ENCODE peak calls at places on chromosomes 7 and 10, in nine cellular contexts. O is spleen, W is A549, V is right lobe of liver, K is tibial nerve, P is K562, N is body of pancreas, C is ovary, Z is breast epithelium. Q is an unnamed sample.

GRCh38 chr10:72612203-72612826 is 13.6 kb downstream of the MICU1 start:
- DNase-seq in O (no peak), W (no peak), V (no peak), K (no peak), P (no peak), N (no peak), C (no peak), Z (no peak), Q (no peak)

GRCh38 chr10:95188593-95188992 is 5.4 kb upstream of the ACSM6 start:
- DNase-seq in O (no peak), W (no peak), V (no peak), K (no peak), P (no peak), N (no peak), C (no peak), Z (no peak), Q (no peak)

GRCh38 chr10:119655566-119656001 is 4.4 kb downstream of the BAG3 start:
- DNase-seq in O (no peak), W (no peak), V (no peak), K (peak; percentile 28), P (peak; percentile 30), N (peak; percentile 29), C (no peak), Z (peak; percentile 67), Q (peak; percentile 79)

GRCh38 chr10:89100680-89101079 is 106.4 kb downstream of the CH25H start:
- DNase-seq in O (no peak), W (no peak), V (no peak), K (no peak), P (no peak), N (no peak), C (no peak), Z (no peak), Q (no peak)

GRCh38 chr7:23980081-23980480 is 270.1 kb downstream of the STK31 start:
- DNase-seq in O (no peak), W (no peak), V (no peak), K (no peak), P (no peak), N (no peak), C (no peak), Z (no peak), Q (no peak)

GRCh38 chr10:88848499-88848898 is 3.1 kb downstream of the ANKRD22 start:
- DNase-seq in O (no peak), W (no peak), V (no peak), K (no peak), P (no peak), N (no peak), C (no peak), Z (no peak), Q (no peak)

GRCh38 chr7:44729949-44730590 is 18.6 kb upstream of the ZMIZ2 start:
- DNase-seq in O (peak; percentile 73), W (no peak), V (no peak), K (no peak), P (no peak), N (no peak), C (no peak), Z (no peak), Q (no peak)

GRCh38 chr7:2109936-2110585 is 122.7 kb downstream of the MAD1L1 start:
- DNase-seq in O (no peak), W (peak; percentile 87), V (no peak), K (no peak), P (peak; percentile 83), N (no peak), C (peak; percentile 20), Z (no peak), Q (peak; percentile 56)

GRCh38 chr7:24576171-24577052 is 3.2 kb downstream of the PALS2 start:
- DNase-seq in O (no peak), W (peak; percentile 75), V (no peak), K (no peak), P (peak; percentile 63), N (peak; percentile 55), C (no peak), Z (no peak), Q (no peak)

GRCh38 chr10:30351502-30351901 is 2.4 kb upstream of the MTPAP start:
- DNase-seq in O (no peak), W (no peak), V (no peak), K (no peak), P (no peak), N (no peak), C (no peak), Z (no peak), Q (no peak)

GRCh38 chr10:11611248-11612003 is at the start of gene USP6NL:
- DNase-seq in O (peak; percentile 96), W (peak; percentile 73), V (peak; percentile 96), K (peak; percentile 70), P (peak; percentile 91), N (peak; percentile 94), C (peak; percentile 90), Z (peak; percentile 89), Q (peak; percentile 91)

GRCh38 chr10:125824736-125825135 is 1.4 kb downstream of the BCCIP start:
- DNase-seq in O (no peak), W (peak; percentile 15), V (no peak), K (no peak), P (no peak), N (no peak), C (no peak), Z (no peak), Q (no peak)

GRCh38 chr10:124450010-124450782 is at the start of gene NKX1-2:
- DNase-seq in O (no peak), W (no peak), V (no peak), K (no peak), P (no peak), N (no peak), C (no peak), Z (no peak), Q (no peak)

GRCh38 chr10:97356318-97356914 is 21.9 kb upstream of the FRAT2 start:
- DNase-seq in O (peak; percentile 73), W (no peak), V (no peak), K (no peak), P (no peak), N (no peak), C (no peak), Z (no peak), Q (no peak)

DNA sequence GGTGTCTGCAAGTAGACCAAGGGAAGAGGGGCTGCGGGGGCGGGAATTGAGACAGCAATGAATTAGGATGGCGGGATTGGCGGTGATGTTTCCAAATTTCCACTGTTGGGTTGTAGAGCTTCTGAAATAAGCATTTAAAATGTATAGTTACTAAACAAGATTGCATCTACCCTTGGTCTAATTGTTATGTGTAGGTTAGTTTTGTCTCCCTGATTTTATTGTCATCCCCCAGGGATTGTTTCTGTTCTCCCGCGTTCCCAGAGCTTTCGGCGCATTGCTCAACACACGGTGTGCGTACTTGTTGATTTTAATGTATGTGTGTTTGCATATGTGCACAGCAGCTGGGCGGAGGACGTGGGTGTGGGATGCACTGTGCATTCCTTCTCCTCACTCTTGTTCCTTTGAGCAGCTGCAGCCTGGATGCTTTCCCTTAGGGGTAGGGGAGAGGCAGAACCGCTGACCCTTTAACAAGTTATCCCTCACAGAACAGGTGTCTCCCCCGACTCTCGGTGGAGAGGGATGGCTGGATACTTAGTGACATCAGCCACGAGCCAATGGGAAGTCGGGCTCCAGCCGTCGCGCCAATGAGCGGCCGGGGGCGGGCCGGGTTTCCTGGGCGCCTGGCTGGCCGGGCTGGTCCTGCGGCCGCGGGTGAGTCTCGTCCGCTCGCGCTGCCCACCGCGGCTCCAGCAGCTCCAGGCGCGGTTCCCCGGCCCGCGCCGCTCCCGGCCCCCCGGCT is at the start of gene TSPAN33:
- DNase-seq in O (peak; percentile 94), W (peak; percentile 98), V (peak; percentile 84), K (peak; percentile 71), P (peak; percentile 88), N (peak; percentile 89), C (peak; percentile 68), Z (peak; percentile 77), Q (peak; percentile 80)
- H3K27ac ChIP-seq in O (peak within 1 kb of the TSS; percentile 79), W (peak within 1 kb of the TSS; percentile 87), V (no peak within 1 kb of the TSS), K (no peak within 1 kb of the TSS), P (no peak within 1 kb of the TSS), N (no peak within 1 kb of the TSS), C (no peak within 1 kb of the TSS), Z (no peak within 1 kb of the TSS), Q (peak within 1 kb of the TSS; percentile 34)

GRCh38 chr10:131900350-131901152 is at the start of gene PPP2R2D:
- DNase-seq in O (peak; percentile 98), W (peak; percentile 92), V (peak; percentile 96), K (peak; percentile 87), P (peak; percentile 91), N (peak; percentile 98), C (peak; percentile 95), Z (peak; percentile 95), Q (peak; percentile 94)

GRCh38 chr10:131902691-131903090 is 1.9 kb downstream of the PPP2R2D start:
- DNase-seq in O (peak; percentile 55), W (no peak), V (no peak), K (no peak), P (no peak), N (no peak), C (no peak), Z (no peak), Q (no peak)

GRCh38 chr10:131902211-131902610 is 1.4 kb downstream of the PPP2R2D start:
- DNase-seq in O (peak; percentile 72), W (no peak), V (no peak), K (no peak), P (no peak), N (no peak), C (no peak), Z (no peak), Q (no peak)

GRCh38 chr10:131899695-131900349 is 986 bp upstream of the PPP2R2D start:
- DNase-seq in O (peak; percentile 72), W (peak; percentile 72), V (no peak), K (no peak), P (no peak), N (no peak), C (no peak), Z (no peak), Q (no peak)

GRCh38 chr10:131901181-131901829 is 497 bp downstream of the PPP2R2D start:
- DNase-seq in O (peak; percentile 95), W (peak; percentile 28), V (peak; percentile 72), K (no peak), P (no peak), N (peak; percentile 75), C (peak; percentile 66), Z (no peak), Q (peak; percentile 83)
- TF ChIP-seq POLR2A in O (no peak), W (no peak), V (no peak), K (no peak), P (no peak), N (peak; percentile 62), C (no peak), Z (no peak), Q (no peak)

GRCh38 chr7:830069-830468 is 2.2 kb upstream of the SUN1 start:
- DNase-seq in O (peak; percentile 68), W (no peak), V (no peak), K (no peak), P (no peak), N (no peak), C (peak; percentile 36), Z (no peak), Q (no peak)
- H3K4me1 ChIP-seq in O (peaks cover 18% of the 10 kb centered on the region), W (peaks cover 30% of the 10 kb centered on the region), V (no peaks in the 10 kb centered on the region), K (no peaks in the 10 kb centered on the region), P (peaks cover 18% of the 10 kb centered on the region), N (peaks cover 32% of the 10 kb centered on the region), C (peaks cover 26% of the 10 kb centered on the region), Z (peaks cover 9% of the 10 kb centered on the region), Q (peaks cover 17% of the 10 kb centered on the region)

GRCh38 chr7:42233166-42233565 is 3.8 kb downstream of the GLI3 start:
- DNase-seq in O (no peak), W (no peak), V (no peak), K (no peak), P (no peak), N (no peak), C (no peak), Z (no peak), Q (no peak)
- H3K27ac ChIP-seq in O (no peak overlapping the region), W (no peak overlapping the region), V (no peak overlapping the region), K (no peak overlapping the region), P (no peak overlapping the region), N (no peak overlapping the region), C (no peak overlapping the region), Z (no peak overlapping the region), Q (no peak overlapping the region)

GRCh38 chr10:133308431-133309110 is at the start of the genes TUBGCP2 and ZNF511:
- DNase-seq in O (peak; percentile 97), W (peak; percentile 74), V (peak; percentile 89), K (peak; percentile 72), P (peak; percentile 79), N (peak; percentile 87), C (peak; percentile 91), Z (peak; percentile 85), Q (peak; percentile 86)
- TF ChIP-seq POLR2A in O (peak; percentile 24), W (peak; percentile 57), V (peak; percentile 79), K (peak; percentile 72), P (peak; percentile 67), N (peak; percentile 74), C (peak; percentile 73), Z (no peak), Q (peak; percentile 79)

Q was measured in adrenal gland.